ENCODE peak calls at places on chromosomes 16 and 17, in six cellular contexts. B, T, L, V, X and R are unnamed samples.

GRCh38 chr17:63515426-63515825 is 7.7 kb upstream of the KCNH6 start:
- DNase-seq in T (no peak), V (no peak), L (no peak), X (no peak), B (no peak), R (no peak)

GRCh38 chr17:31484821-31485220 is 93.3 kb downstream of the RAB11FIP4 start:
- DNase-seq in B (no peak), L (no peak), V (no peak), T (no peak), X (peak), R (no peak)

GRCh38 chr16:88870608-88871348 is 4.3 kb upstream of the PABPN1L start:
- DNase-seq in L (no peak), T (no peak), X (no peak), B (no peak), V (no peak), R (no peak)

GRCh38 chr17:36501351-36501750 is 14.9 kb downstream of the ZNHIT3 start:
- DNase-seq in T (no peak), B (no peak), X (no peak), L (no peak), V (no peak), R (peak)

GRCh38 chr17:49633762-49634486 is 44.0 kb downstream of the SPOP start:
- DNase-seq in B (no peak), L (no peak), X (no peak), V (no peak), T (peak), R (no peak)

GRCh38 chr17:58541249-58541648 is 26.8 kb upstream of the MTMR4 start:
- DNase-seq in T (no peak), V (peak), X (no peak), B (no peak), L (no peak), R (peak)

GRCh38 chr16:1426734-1427451 is 4.0 kb upstream of the PERCC1 start:
- DNase-seq in V (no peak), X (no peak), B (no peak), T (no peak), L (no peak), R (peak)

GRCh38 chr16:87762071-87762571 is 3.7 kb downstream of the KLHDC4 start:
- DNase-seq in V (no peak), T (no peak), L (no peak), X (no peak), B (no peak), R (no peak)

GRCh38 chr17:39953471-39953888 is 9.3 kb upstream of the GSDMA start:
- DNase-seq in V (no peak), T (no peak), L (no peak), B (no peak), X (no peak), R (no peak)

GRCh38 chr17:72953621-72954020 is 138.9 kb downstream of the SLC39A11 start:
- DNase-seq in B (no peak), T (no peak), V (no peak), X (no peak), L (no peak), R (no peak)

GRCh38 chr17:82349287-82349701 is 9.8 kb upstream of the TEX19 start:
- DNase-seq in B (no peak), L (no peak), X (no peak), V (no peak), T (no peak), R (no peak)

GRCh38 chr17:11485802-11486421 is 112.4 kb upstream of the DNAH9 start:
- DNase-seq in T (no peak), V (no peak), X (no peak), B (no peak), L (no peak), R (no peak)

GRCh38 chr16:63581560-63581959 is 1540.3 kb downstream of the CDH11 start:
- DNase-seq in B (no peak), V (peak), L (no peak), X (peak), T (no peak), R (no peak)

GRCh38 chr17:17910060-17910459 is 62.1 kb downstream of the TOM1L2 start:
- DNase-seq in V (no peak), L (no peak), B (no peak), X (no peak), T (no peak), R (no peak)

GRCh38 chr17:7043195-7043543 is 723 bp downstream of the SLC16A11 start:
- DNase-seq in X (no peak), T (no peak), L (no peak), B (no peak), V (no peak), R (no peak)

GRCh38 chr16:53509906-53510703 is 7.1 kb upstream of the AKTIP start:
- DNase-seq in T (peak), V (peak), X (peak), L (no peak), B (peak), R (peak)

GRCh38 chr17:58337126-58337599 is 8.6 kb upstream of the TSPOAP1 start:
- DNase-seq in L (no peak), T (no peak), B (peak), V (no peak), X (no peak), R (peak)

GRCh38 chr16:397135-397661 is at the start of gene NME4:
- DNase-seq in T (peak), X (peak), V (peak), L (no peak), B (no peak), R (peak)

GRCh38 chr17:43545383-43545632 is 832 bp downstream of the ETV4 start:
- DNase-seq in X (peak), T (no peak), L (no peak), V (no peak), B (peak), R (no peak)

GRCh38 chr16:78473031-78473699 is 373.7 kb downstream of the WWOX start:
- DNase-seq in L (no peak), X (no peak), B (no peak), T (no peak), V (no peak), R (no peak)

GRCh38 chr17:7191571-7192270 is 12.6 kb upstream of the ASGR1 start:
- DNase-seq in L (peak), T (peak), X (peak), V (peak), B (peak), R (peak)

GRCh38 chr17:12830692-12831363 is 41.5 kb downstream of the ARHGAP44 start:
- DNase-seq in V (no peak), B (no peak), L (no peak), T (no peak), X (no peak), R (no peak)

GRCh38 chr17:41785876-41786226 is 660 bp downstream of the JUP start:
- DNase-seq in B (no peak), X (peak), L (no peak), T (no peak), V (no peak), R (peak)

GRCh38 chr17:64038331-64039105 is 18.1 kb upstream of the ICAM2 start:
- DNase-seq in T (no peak), V (no peak), L (no peak), B (no peak), X (no peak), R (no peak)

GRCh38 chr17:82520041-82520910 is 744 bp downstream of the FOXK2 start:
- DNase-seq in L (no peak), B (no peak), V (peak), T (no peak), X (no peak), R (no peak)

GRCh38 chr16:88922114-88922825 is 54.7 kb downstream of the CBFA2T3 start:
- DNase-seq in T (no peak), V (no peak), X (no peak), L (no peak), B (peak), R (peak)

GRCh38 chr16:30379165-30379783 is 3.1 kb downstream of the SEPTIN1 start:
- DNase-seq in T (no peak), X (no peak), B (no peak), L (no peak), V (no peak), R (no peak)
- H2AFZ ChIP-seq in T (peak), X (peak), B (peak), L (peak), V (no peak), R (no peak)

DNA sequence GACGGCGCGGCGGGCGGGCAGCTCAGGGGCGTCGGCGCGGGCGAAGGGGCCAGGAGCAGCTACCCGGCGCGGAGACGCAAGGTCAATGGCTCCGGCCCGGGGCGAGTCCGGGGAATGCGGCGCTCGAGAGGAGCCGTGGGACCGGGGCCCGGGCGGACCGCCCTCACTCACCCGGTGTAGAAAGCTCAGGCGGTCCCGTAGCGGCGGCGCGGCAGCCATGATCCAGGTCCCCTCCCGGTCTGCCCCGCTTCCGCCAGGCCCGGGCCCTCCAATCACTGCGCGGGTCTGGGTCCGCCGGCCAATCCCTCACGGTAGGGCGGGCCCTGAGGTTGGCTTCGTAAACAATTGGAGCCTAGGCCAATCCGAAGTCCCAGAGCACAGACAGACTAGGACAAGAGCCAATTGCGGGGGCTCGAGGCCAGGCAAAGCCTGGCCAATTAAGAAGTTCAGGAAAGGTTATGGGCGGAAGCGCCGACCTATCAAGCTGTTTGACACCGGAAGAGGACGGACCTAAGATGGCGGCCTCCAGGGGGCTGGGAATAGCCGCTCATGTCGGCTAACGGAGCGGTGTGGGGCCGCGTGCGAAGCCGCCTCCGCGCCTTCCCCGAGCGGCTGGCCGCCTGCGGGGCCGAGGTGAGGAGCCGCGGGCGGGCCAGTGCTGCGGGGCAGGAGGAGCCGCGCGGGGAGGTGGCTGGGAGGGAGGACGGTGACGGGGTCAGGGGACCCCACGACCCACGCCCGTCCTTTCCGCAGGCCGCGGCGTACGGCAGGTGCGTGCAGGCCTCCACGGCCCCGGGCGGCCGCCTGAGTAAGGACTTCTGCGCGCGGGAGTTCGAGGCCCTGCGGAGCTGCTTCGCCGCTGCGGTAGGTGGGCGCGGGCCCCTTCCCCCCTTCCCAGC is at the start of the genes NDUFAF8 and TEPSIN:
- DNase-seq in X (peak), V (peak), L (peak), T (peak), B (peak), R (peak)
- H2AK5ac ChIP-seq in X (peak), V (peak), L (no peak), T (peak), B (peak), R (no peak)

GRCh38 chr17:53122966-53123365 is 699.8 kb upstream of the KIF2B start:
- DNase-seq in V (no peak), X (no peak), B (no peak), L (no peak), T (no peak), R (no peak)
- H2AFZ ChIP-seq in V (no peak), X (no peak), B (no peak), L (no peak), T (no peak), R (no peak)

GRCh38 chr16:11093578-11094074 is 149.3 kb downstream of the CLEC16A start:
- DNase-seq in L (no peak), T (no peak), X (no peak), V (no peak), B (no peak), R (no peak)
- H2AK5ac ChIP-seq in L (no peak), T (no peak), X (peak), V (no peak), B (peak), R (no peak)

GRCh38 chr17:65185686-65186382 is 48.7 kb downstream of the RGS9 start:
- DNase-seq in X (no peak), V (no peak), T (no peak), L (no peak), B (no peak), R (peak)

GRCh38 chr17:65185060-65185459 is 47.9 kb downstream of the RGS9 start:
- DNase-seq in T (no peak), X (no peak), L (no peak), V (no peak), B (no peak), R (no peak)

GRCh38 chr17:65184235-65184959 is 47.2 kb downstream of the RGS9 start:
- DNase-seq in V (no peak), B (no peak), T (no peak), X (no peak), L (no peak), R (no peak)

GRCh38 chr17:65182233-65182632 is 45.1 kb downstream of the RGS9 start:
- DNase-seq in T (no peak), X (no peak), L (no peak), B (no peak), V (no peak), R (no peak)

GRCh38 chr17:65183736-65184135 is 46.6 kb downstream of the RGS9 start:
- DNase-seq in B (peak), L (peak), X (no peak), V (peak), T (peak), R (peak)
- H2AFZ ChIP-seq in B (peak), L (no peak), X (no peak), V (no peak), T (peak), R (no peak)

GRCh38 chr16:86680137-86680536 is 101.8 kb downstream of the FOXL1 start:
- DNase-seq in L (no peak), V (peak), T (no peak), X (no peak), B (peak), R (no peak)

GRCh38 chr16:86681440-86681838 is 103.1 kb downstream of the FOXL1 start:
- DNase-seq in B (no peak), T (no peak), X (no peak), V (no peak), L (no peak), R (no peak)

GRCh38 chr16:86682219-86682904 is 104.0 kb downstream of the FOXL1 start:
- DNase-seq in T (no peak), V (no peak), L (no peak), B (no peak), X (no peak), R (no peak)

GRCh38 chr16:86680661-86681439 is 102.5 kb downstream of the FOXL1 start:
- DNase-seq in T (no peak), B (no peak), V (no peak), X (no peak), L (no peak), R (no peak)

DNA sequence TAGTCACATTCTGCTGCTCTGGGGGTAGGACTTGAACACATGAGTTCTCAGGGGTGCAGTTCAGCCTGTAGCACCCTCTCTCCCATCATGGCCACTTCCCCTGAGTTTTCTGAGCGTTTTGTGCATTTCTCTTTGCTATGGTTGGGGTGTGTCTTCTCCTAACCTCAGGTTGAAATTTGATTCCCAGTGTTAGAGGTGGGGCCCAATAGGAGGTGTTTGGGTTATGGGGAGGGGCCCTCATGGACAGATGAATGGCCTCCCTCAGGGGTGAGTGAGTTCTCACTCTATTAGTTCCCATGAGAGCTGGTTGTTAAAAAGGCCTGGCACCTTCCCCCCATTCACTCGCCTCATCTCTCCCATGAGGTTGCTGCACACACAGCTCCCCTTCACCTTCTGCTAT is 101.1 kb downstream of the FOXL1 start:
- DNase-seq in T (no peak), V (no peak), B (no peak), L (no peak), X (no peak), R (no peak)
- H2AK5ac ChIP-seq in T (no peak), V (no peak), B (peak), L (no peak), X (no peak), R (no peak)

DNA sequence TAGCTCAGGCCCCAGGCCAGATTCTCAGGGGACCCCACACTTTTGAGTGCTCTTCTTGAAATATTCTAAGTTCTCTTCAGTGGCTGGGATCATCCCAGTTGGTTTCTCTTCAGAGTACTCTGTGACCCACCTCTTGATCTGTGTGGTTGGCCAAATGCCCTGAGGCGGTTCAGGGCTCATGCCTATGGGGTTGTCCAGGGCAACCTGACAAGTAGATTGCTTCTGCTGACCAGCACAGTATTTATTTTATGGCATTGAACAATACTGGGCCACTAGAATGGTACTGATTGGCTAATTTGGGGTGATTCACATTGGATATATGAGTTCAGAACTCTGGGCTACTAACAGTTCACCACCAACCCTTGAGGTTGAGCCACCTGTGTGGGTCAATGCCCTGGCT is 7.4 kb upstream of the GOSR2 start:
- DNase-seq in L (no peak), B (no peak), X (peak), T (no peak), V (no peak), R (no peak)
- H2AFZ ChIP-seq in L (no peak), B (no peak), X (no peak), T (no peak), V (no peak), R (no peak)

GRCh38 chr17:46831573-46832305 is 13.2 kb upstream of the WNT3 start:
- DNase-seq in T (no peak), L (no peak), B (no peak), X (no peak), V (no peak), R (peak)
- H2AK5ac ChIP-seq in T (peak), L (no peak), B (no peak), X (peak), V (no peak), R (no peak)

DNA sequence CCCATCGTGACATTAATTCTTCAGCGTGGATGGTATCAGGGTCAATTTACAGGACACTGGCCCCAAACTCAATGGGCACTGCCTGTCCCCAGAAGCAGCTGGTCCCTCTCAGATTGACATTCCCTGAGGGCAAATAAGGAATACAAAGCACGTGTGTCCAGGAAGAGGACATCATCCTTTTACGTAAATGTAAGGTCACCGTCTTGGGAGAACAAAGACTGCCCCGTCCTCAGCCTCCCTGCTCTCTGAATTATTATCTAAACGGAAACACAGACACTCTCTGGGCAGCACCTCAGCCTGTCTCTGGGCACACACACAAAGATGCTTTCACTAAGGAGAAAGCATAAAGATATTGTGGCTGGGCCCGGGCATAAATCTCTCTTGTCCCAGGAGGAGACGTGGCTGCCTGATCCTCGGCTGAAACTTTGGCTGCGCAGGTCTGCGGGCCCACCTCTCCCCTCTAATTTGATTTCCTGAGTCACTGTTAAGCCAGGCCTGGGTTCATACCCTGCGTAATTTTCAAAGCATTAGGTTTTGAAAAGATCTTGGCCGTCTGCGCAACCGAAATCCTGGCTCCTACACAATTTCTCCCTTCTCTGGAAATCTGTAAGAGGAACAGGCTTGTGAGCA is 5.0 kb downstream of the KCNG4 start:
- DNase-seq in X (no peak), T (no peak), L (no peak), V (peak), B (no peak), R (no peak)
- H2AFZ ChIP-seq in X (no peak), T (peak), L (peak), V (no peak), B (no peak), R (no peak)